ENCODE peak calls at places on chromosome 9, in four cellular contexts. A, L, Q and V are unnamed samples.

GRCh38 chr9:26341545-26341944 is 551.1 kb downstream of the CAAP1 start:
- DNase-seq in A (no peak), L (no peak), Q (no peak), V (no peak)

GRCh38 chr9:88037285-88037845 is 63.0 kb upstream of the CDK20 start:
- DNase-seq in A (no peak), L (no peak), Q (no peak), V (no peak)

GRCh38 chr9:35162605-35163315 is 951 bp downstream of the UNC13B start:
- DNase-seq in A (no peak), L (no peak), Q (no peak), V (no peak)

GRCh38 chr9:109232449-109232848 is 65.4 kb upstream of the FRRS1L start:
- DNase-seq in A (no peak), L (no peak), Q (peak), V (no peak)

GRCh38 chr9:109974143-109974917 is 194.3 kb downstream of the PALM2AKAP2 start:
- DNase-seq in A (peak), L (no peak), Q (no peak), V (peak)

GRCh38 chr9:114086009-114086408 is 7.9 kb upstream of the AMBP start:
- DNase-seq in A (no peak), L (no peak), Q (no peak), V (no peak)

GRCh38 chr9:135083241-135083810 is 4.1 kb upstream of the OLFM1 start:
- DNase-seq in A (no peak), L (no peak), Q (no peak), V (no peak)

GRCh38 chr9:124697326-124698200 is 73.5 kb downstream of the NR6A1 start:
- DNase-seq in A (no peak), L (no peak), Q (peak), V (no peak)

GRCh38 chr9:127586537-127586936 is 25.5 kb upstream of the STXBP1 start:
- DNase-seq in A (peak), L (peak), Q (peak), V (peak)

GRCh38 chr9:99601506-99601905 is 220.2 kb upstream of the NR4A3 start:
- DNase-seq in A (no peak), L (no peak), Q (peak), V (no peak)

GRCh38 chr9:73050887-73051550 is 98.2 kb upstream of the ALDH1A1 start:
- DNase-seq in A (no peak), L (no peak), Q (no peak), V (no peak)

GRCh38 chr9:78026416-78026815 is 5.2 kb downstream of the GNAQ start:
- DNase-seq in A (no peak), L (no peak), Q (peak), V (no peak)

GRCh38 chr9:72579190-72579589 is 57.8 kb downstream of the TMC1 start:
- DNase-seq in A (no peak), L (no peak), Q (peak), V (no peak)

GRCh38 chr9:32526707-32527048 is 682 bp upstream of the RIGI start:
- DNase-seq in A (no peak), L (no peak), Q (no peak), V (no peak)
- TF ChIP-seq CTCF in A (peak), L (no peak), Q (no peak), V (no peak)

DNA sequence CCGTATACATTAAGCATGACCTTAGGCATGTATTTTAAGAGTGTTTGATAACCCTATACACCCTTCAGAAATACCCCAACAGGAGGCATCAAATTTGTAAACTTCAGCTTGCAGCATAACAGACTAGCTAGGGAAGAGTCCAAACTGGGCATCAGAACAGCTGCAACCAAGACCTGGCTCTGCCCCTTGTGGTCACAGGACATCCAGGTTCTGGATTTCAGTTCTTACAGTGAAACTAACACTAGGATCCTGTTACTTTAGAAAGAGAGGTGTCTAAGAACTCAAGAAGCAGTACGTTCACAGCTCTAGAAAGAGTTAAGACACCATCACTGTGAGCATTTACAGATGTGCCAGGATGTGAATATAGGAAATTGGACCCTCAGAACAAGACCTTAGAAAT is 229.8 kb downstream of the BNC2 start:
- DNase-seq in A (no peak), L (no peak), Q (peak), V (no peak)
- TF ChIP-seq CTCF in A (no peak), L (no peak), Q (peak), V (no peak)

GRCh38 chr9:96150324-96151023 is 151.5 kb downstream of the HSD17B3 start:
- DNase-seq in A (no peak), L (no peak), Q (no peak), V (no peak)

GRCh38 chr9:96148634-96149138 is 153.3 kb downstream of the HSD17B3 start:
- DNase-seq in A (no peak), L (no peak), Q (peak), V (no peak)

GRCh38 chr9:96152550-96152949 is 149.4 kb downstream of the HSD17B3 start:
- DNase-seq in A (no peak), L (no peak), Q (no peak), V (no peak)

GRCh38 chr9:96149881-96150280 is 152.1 kb downstream of the HSD17B3 start:
- DNase-seq in A (no peak), L (no peak), Q (no peak), V (no peak)

DNA sequence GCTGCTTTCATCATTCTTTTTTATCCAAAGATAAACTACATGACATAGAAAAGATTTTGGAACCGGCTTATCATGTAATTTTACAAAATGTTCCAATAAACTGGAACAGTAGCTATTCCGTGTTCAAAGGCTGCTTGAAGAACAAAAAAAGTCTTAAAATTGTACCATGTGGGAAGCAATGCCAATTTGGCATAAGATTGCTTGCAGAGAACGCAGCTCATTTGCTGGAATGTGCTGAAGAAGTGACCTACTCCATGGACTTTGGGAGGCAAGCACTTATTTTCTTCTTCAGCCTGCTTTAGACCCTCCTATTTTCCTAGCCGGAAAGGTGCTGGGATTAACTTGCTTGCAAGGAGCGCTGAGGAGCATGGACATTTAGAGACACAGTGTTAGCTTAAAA is 152.8 kb downstream of the HSD17B3 start:
- DNase-seq in A (no peak), L (no peak), Q (peak), V (no peak)
- TF ChIP-seq CTCF in A (no peak), L (no peak), Q (no peak), V (no peak)

GRCh38 chr9:1938675-1939170 is 76.4 kb upstream of the SMARCA2 start:
- DNase-seq in A (no peak), L (no peak), Q (no peak), V (peak)

GRCh38 chr9:1939466-1939865 is 75.7 kb upstream of the SMARCA2 start:
- DNase-seq in A (no peak), L (no peak), Q (no peak), V (peak)

GRCh38 chr9:1938135-1938534 is 77.0 kb upstream of the SMARCA2 start:
- DNase-seq in A (no peak), L (no peak), Q (no peak), V (peak)

GRCh38 chr9:1939926-1940368 is 75.2 kb upstream of the SMARCA2 start:
- DNase-seq in A (peak), L (no peak), Q (peak), V (peak)

DNA sequence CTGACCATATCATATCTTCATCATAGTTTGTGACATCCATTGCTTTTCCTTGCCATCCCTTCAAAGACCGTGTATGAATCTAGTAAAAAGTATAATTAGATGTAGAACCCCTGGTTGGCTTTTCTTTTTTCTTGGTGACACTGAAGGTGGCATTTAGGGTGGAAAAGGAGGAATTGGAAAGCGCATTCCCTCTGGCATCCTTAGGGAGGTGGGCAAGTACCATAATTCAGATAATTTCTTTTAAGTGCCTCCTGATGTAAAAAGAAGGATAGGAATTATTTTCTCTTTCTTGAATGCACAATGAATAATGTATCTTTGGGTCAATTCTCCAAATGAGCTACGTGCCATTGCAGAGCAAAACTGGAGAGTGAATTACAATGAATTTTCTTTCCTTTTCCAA is 73.2 kb upstream of the SMARCA2 start:
- DNase-seq in A (no peak), L (no peak), Q (peak), V (no peak)
- TF ChIP-seq CTCF in A (no peak), L (no peak), Q (peak), V (no peak)

GRCh38 chr9:16726023-16726422 is 144.4 kb downstream of the BNC2 start:
- DNase-seq in A (no peak), L (no peak), Q (peak), V (no peak)

GRCh38 chr9:16727452-16728127 is 142.9 kb downstream of the BNC2 start:
- DNase-seq in A (no peak), L (no peak), Q (peak), V (no peak)

GRCh38 chr9:16725066-16725465 is 145.4 kb downstream of the BNC2 start:
- DNase-seq in A (no peak), L (no peak), Q (no peak), V (no peak)

GRCh38 chr9:16728128-16728505 is 142.4 kb downstream of the BNC2 start:
- DNase-seq in A (no peak), L (no peak), Q (peak), V (no peak)

DNA sequence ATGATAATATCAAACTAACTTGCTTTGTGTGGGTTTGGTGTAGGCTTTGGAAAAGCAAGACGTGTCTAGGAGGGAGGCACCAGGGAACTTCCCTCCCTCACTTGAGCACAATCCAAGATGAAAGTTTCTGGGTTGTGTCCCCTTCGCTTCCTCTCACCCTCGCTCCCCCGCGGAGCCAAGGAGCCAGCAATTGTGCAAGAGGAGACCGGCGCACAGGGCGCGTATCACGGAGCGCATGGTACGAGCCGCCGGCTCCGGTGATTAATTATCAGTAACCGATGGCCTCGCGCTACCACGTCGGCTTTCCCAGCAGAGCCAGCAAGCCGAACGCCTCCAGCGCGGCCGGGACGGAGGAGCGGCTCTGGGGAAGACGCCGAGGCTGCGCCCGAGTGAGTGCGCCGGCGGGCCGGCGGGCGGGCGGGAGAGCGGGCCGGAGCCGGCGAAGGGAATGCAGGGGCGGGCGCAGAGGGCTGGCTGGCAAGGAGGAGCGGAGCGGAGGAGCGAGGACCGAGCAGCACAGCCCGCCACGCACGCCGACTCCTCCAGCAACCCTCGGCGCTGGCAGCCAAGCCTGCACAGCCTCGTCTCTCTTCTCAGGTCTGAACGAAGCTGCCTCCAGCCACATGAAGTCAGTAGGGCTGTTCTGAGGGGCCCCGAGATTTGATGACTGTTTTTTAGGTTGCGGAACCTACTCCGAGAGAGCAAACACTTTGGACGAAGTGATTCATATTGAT is 143.6 kb downstream of the BNC2 start:
- DNase-seq in A (no peak), L (peak), Q (peak), V (peak)
- TF ChIP-seq CTCF in A (no peak), L (no peak), Q (no peak), V (no peak)

DNA sequence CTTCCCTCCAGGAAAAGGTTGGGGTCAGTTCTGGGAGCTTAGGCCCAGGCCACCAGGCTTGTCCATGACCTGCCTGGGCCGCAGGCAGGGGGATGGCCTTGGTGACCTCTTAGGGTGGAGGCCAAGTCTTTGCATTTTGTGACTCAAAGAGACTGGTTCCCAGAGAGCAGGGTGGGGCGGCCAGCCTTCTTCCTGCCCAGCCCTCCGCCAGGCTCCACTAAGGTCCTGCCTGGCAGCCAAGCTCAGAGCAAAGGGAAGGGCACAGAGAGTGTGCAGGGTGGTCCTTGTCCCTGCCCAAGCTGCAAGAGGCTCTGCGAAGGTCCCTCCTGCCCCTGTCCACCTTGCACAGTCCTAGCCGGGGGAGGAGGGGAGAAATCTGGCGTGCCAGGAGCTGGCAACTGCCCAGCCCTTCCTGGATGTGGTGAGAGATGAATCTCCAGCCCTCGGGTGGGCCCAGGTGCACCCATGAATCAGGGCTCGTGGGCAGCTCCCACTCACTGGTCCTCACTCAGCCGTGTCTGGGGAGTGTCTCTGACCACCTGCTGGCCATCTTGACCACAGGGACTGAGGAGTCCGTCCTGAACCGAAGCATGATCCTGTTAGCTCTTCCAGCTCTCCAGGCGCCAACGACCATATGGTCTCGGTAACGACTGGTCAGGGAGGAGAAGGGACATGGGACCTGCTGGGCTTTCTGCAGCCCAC is 2.3 kb upstream of the PTGDS start:
- DNase-seq in A (no peak), L (no peak), Q (no peak), V (no peak)
- TF ChIP-seq CTCF in A (no peak), L (no peak), Q (no peak), V (no peak)